ENCODE peak calls at places on chromosome 10, in five cellular contexts. Q is colonic mucosa, K is esophagus muscularis mucosa, I is A549, V is PC-9. D is an unnamed sample.

GRCh38 chr10:126783806-126784205 is 113.3 kb upstream of the C10orf90 start:
- DNase-seq in Q (no peak), K (no peak), I (no peak), V (no peak), D (no peak)

GRCh38 chr10:909831-910230 is 21.7 kb downstream of the LARP4B start:
- DNase-seq in Q (no peak), K (no peak), I (no peak), V (no peak), D (no peak)

GRCh38 chr10:86077871-86078638 is 288.5 kb downstream of the GRID1 start:
- DNase-seq in Q (no peak), K (no peak), I (no peak), V (no peak), D (no peak)

GRCh38 chr10:111072232-111072631 is 4.6 kb upstream of the ADRA2A start:
- DNase-seq in Q (no peak), K (no peak), I (no peak), V (no peak), D (no peak)

GRCh38 chr10:28676297-28676967 is 889 bp upstream of the BAMBI start:
- DNase-seq in Q (no peak), K (no peak), I (no peak), V (no peak), D (no peak)

GRCh38 chr10:61729596-61729995 is 66.9 kb downstream of the CABCOCO1 start:
- DNase-seq in Q (no peak), K (no peak), I (no peak), V (no peak), D (no peak)

GRCh38 chr10:9792181-9792580 is 1225.5 kb upstream of the CELF2 start:
- DNase-seq in Q (no peak), K (no peak), I (no peak), V (no peak), D (peak; percentile 25)

GRCh38 chr10:108409316-108409715 is 1244.8 kb upstream of the SORCS1 start:
- DNase-seq in Q (no peak), K (no peak), I (no peak), V (no peak), D (no peak)

GRCh38 chr10:129656642-129657041 is 189.6 kb downstream of the MGMT start:
- DNase-seq in Q (no peak), K (peak; percentile 62), I (no peak), V (no peak), D (no peak)

GRCh38 chr10:29730461-29730860 is 95.7 kb upstream of the SVIL start:
- DNase-seq in Q (no peak), K (no peak), I (no peak), V (no peak), D (no peak)

GRCh38 chr10:84095821-84096497 is 43.4 kb upstream of the GHITM start:
- DNase-seq in Q (no peak), K (peak; percentile 57), I (no peak), V (no peak), D (no peak)

GRCh38 chr10:91090761-91091529 is 129.5 kb upstream of the PCGF5 start:
- DNase-seq in Q (no peak), K (peak; percentile 45), I (peak; percentile 11), V (no peak), D (no peak)

GRCh38 chr10:121236621-121237020 is 361.6 kb downstream of the FGFR2 start:
- DNase-seq in Q (no peak), K (no peak), I (no peak), V (no peak), D (no peak)

GRCh38 chr10:13346912-13347234 is 1.2 kb downstream of the SEPHS1 start:
- DNase-seq in Q (peak; percentile 28), K (no peak), I (no peak), V (no peak), D (no peak)

GRCh38 chr10:131819241-131820072 is 81.4 kb upstream of the PPP2R2D start:
- DNase-seq in Q (peak; percentile 6), K (peak; percentile 78), I (no peak), V (no peak), D (no peak)

DNA sequence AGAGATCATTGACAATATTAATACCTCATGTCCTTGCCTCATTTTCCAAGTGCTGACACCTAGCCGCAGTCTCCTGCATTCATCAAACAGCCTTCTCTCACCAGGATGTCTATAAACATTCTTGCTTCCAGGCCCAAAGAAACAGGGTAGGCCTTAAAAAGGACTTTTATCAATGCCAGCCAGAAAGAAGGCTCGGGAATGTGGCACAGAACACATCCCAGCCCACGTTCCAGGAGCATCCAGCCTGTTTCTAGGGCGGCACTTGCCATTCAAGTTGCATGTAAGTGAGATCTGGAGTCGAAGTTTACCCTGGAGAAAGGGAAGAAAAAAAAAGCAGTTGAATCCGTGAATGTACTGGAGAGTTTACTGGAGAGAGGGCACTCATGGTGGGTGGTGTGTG is 1083.1 kb downstream of the KCNMA1 start:
- DNase-seq in Q (no peak), K (no peak), I (no peak), V (no peak), D (no peak)
- H3K27ac ChIP-seq in Q (no peak overlapping the region), K (no peak overlapping the region), I (no peak overlapping the region), V (no peak overlapping the region), D (no peak overlapping the region)

GRCh38 chr10:102670065-102670400 is 25.8 kb downstream of the TRIM8 start:
- DNase-seq in Q (no peak), K (no peak), I (no peak), V (no peak), D (no peak)

GRCh38 chr10:102672822-102673200 is 28.5 kb downstream of the TRIM8 start:
- DNase-seq in Q (no peak), K (no peak), I (no peak), V (no peak), D (no peak)

GRCh38 chr10:102670871-102671434 is 26.7 kb downstream of the TRIM8 start:
- DNase-seq in Q (no peak), K (no peak), I (no peak), V (no peak), D (no peak)

GRCh38 chr10:102668312-102669110 is 24.2 kb downstream of the TRIM8 start:
- DNase-seq in Q (no peak), K (no peak), I (no peak), V (no peak), D (no peak)

DNA sequence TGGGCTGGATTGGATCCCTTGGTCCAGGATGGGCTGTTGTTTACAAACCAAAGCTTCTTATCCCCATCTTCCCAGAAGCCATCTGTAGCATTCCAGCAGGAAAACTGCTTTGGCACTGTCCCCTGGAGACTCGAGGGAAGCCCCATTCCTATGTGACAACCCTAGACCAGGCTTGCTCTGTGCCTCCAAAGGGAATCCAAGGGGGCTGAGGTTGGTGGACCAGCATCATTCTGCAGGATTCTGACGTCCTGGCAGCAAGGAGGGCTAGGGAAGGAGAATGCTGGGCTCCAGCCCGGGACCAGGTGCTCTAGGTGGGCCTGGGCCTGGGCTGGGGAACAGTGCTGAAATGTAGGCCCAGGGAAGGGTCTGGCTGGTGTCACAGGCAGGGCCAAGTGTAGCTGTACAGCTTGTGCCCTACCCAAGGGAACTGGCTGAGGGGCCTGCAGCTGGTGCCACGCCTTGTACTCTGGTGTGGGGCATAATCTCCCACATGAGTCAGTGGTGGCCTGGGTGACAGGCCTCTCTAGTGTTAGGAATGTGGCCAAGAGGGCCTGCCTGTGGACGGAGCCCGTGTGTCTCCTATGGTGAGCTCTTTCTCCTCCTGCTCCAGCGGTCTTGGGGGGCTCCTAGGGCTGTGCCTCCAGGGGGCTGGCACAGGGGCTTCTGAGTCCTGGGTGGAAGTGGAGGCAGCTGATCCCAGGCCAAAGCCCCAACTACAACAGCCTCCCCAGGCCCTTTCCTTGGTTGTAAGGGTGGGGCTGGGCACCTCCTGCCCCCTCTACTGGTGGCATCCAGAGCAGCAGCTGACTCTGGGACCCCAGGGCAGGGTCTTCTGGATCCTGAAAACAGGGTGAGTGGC is 25.2 kb downstream of the TRIM8 start:
- DNase-seq in Q (no peak), K (peak; percentile 80), I (peak; percentile 34), V (peak; percentile 59), D (no peak)
- TF ChIP-seq CTCF in Q (no peak), K (peak; percentile 17), I (peak; percentile 39), V (peak; percentile 59), D (no peak)

GRCh38 chr10:125035136-125035535 is 93.2 kb downstream of the ZRANB1 start:
- DNase-seq in Q (no peak), K (no peak), I (peak; percentile 40), V (no peak), D (peak; percentile 84)
- H3K27ac ChIP-seq in Q (no peak overlapping the region), K (no peak overlapping the region), I (peak overlapping the region; percentile 92), V (peak overlapping the region; percentile 85), D (peak overlapping the region; percentile 53)

GRCh38 chr10:119252051-119252465 is 44.7 kb downstream of the GRK5 start:
- DNase-seq in Q (no peak), K (no peak), I (no peak), V (no peak), D (no peak)
- TF ChIP-seq CTCF in Q (no peak), K (peak; percentile 46), I (no peak), V (no peak), D (no peak)

DNA sequence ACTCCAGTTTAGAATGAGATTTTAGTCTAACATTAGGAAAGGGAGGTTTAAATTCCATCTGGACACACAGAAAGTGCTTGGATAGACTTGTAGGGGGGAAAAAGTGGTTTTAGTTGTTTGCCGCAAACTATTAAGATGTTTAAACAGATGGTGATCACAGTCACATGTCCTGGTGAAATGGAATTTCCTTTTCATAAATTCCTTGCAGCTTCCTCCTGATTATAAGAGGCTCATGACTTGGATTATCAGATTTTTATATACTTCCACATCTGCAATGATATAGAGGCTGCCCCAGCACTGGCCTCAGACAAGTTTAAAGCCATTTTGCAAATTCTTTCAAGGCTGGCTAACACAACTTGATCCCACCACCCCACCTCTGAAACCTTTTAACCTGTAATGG is 106.4 kb upstream of the ARMC3 start:
- DNase-seq in Q (no peak), K (no peak), I (no peak), V (no peak), D (no peak)
- H3K27ac ChIP-seq in Q (no peak overlapping the region), K (no peak overlapping the region), I (peak overlapping the region; percentile 20), V (no peak overlapping the region), D (no peak overlapping the region)

D was measured in foreskin keratinocyte.